ENCODE peak calls at places on chromosome 14, in nine cellular contexts. K is globus pallidus; I is GM19239; G is anterior cingulate cortex; O is non-pigmented ciliary epithelial cell; Z is cardiac muscle cell; U is NCI-H1105 treated with DMSO at 0.1 percent for 48 hours; M is OCI-LY7; W is stimulated activated naive B cell treated with anti-CD40 and anti-IgM and Interleukin-4, amounts not matched to agents 10 μg/mL and 1 μg/mL and 100 μg/mL, for 72 hours. E is an unnamed sample.

GRCh38 chr14:70907996-70908917 is 998 bp downstream of the PCNX1 start:
- DNase-seq in K (peak; percentile 41), I (peak; percentile 35), G (peak; percentile 59), O (no peak), Z (peak; percentile 62), U (peak; percentile 46), M (peak; percentile 66), W (peak; percentile 49), E (peak; percentile 63)

GRCh38 chr14:24708684-24709083 is 74.7 kb upstream of the GZMB start:
- DNase-seq in K (no peak), I (no peak), G (no peak), O (no peak), Z (no peak), U (no peak), M (no peak), W (no peak), E (no peak)

GRCh38 chr14:56895154-56895553 is 84.9 kb upstream of the OTX2 start:
- DNase-seq in K (no peak), I (no peak), G (no peak), O (no peak), Z (peak; percentile 59), U (no peak), M (no peak), W (no peak), E (no peak)

GRCh38 chr14:95895720-95896119 is 19.1 kb downstream of the TUNAR start:
- DNase-seq in K (no peak), I (peak; percentile 32), G (no peak), O (no peak), Z (no peak), U (no peak), M (peak; percentile 77), W (peak; percentile 9), E (no peak)

GRCh38 chr14:78764240-78764639 is 594.1 kb downstream of the NRXN3 start:
- DNase-seq in K (no peak), I (no peak), G (no peak), O (peak; percentile 13), Z (no peak), U (no peak), M (no peak), W (no peak), E (no peak)

GRCh38 chr14:50067723-50068495 is 48.5 kb downstream of the VCPKMT start:
- DNase-seq in K (no peak), I (no peak), G (no peak), O (peak; percentile 54), Z (no peak), U (no peak), M (no peak), W (no peak), E (no peak)

GRCh38 chr14:67050892-67051291 is 138.3 kb upstream of the GARIN2 start:
- DNase-seq in K (no peak), I (no peak), G (no peak), O (no peak), Z (no peak), U (no peak), M (no peak), W (no peak), E (no peak)

GRCh38 chr14:24443053-24443683 is 592 bp upstream of the SDR39U1 start:
- DNase-seq in K (no peak), I (no peak), G (no peak), O (no peak), Z (no peak), U (no peak), M (no peak), W (no peak), E (no peak)

GRCh38 chr14:104801284-104802119 is 601 bp downstream of the ZBTB42 start:
- DNase-seq in K (no peak), I (no peak), G (no peak), O (no peak), Z (no peak), U (no peak), M (no peak), W (no peak), E (no peak)